ENCODE peak calls at places on chromosome 9, in nine cellular contexts. K is activated effector memory CD4-positive, alpha-beta T cell treated with Interleukin-2 at 50 U/mL for 16 hours; U is neural progenitor cell; A is SW 1271; E is activated CD4-positive, alpha-beta T cell treated with anti-CD3 and anti-CD28 coated beads, Interleukin-2, amount 50 U/mL, for 1 hour; S is AG09309; N is lower leg skin; R is SK-N-MC; V is Right ventricle myocardium superior. C is an unnamed sample.

GRCh38 chr9:3028535-3028934 is 184.6 kb upstream of the PUM3 start:
- DNase-seq in K (no peak), A (no peak), V (no peak), E (no peak), U (no peak), N (no peak), S (no peak), R (no peak), C (no peak)

GRCh38 chr9:14313951-14314423 is at the start of gene NFIB:
- DNase-seq in A (no peak), S (no peak), E (no peak), K (no peak), N (peak), U (peak), R (no peak), V (peak), C (no peak)

GRCh38 chr9:137482094-137482781 is 23.1 kb upstream of the NSMF start:
- DNase-seq in V (peak), N (peak), R (no peak), A (no peak), K (no peak), U (no peak), S (peak), E (no peak), C (no peak)

GRCh38 chr9:5626727-5627634 is 1.9 kb upstream of the RIC1 start:
- DNase-seq in V (peak), S (peak), R (peak), E (peak), N (no peak), U (no peak), A (no peak), K (peak), C (peak)

GRCh38 chr9:114078021-114078780 is at the start of gene AMBP:
- DNase-seq in U (no peak), N (no peak), V (no peak), E (no peak), S (no peak), R (no peak), A (no peak), K (no peak), C (no peak)

GRCh38 chr9:23851024-23851629 is 25.1 kb upstream of the ELAVL2 start:
- DNase-seq in K (no peak), V (peak), S (no peak), E (no peak), U (peak), N (no peak), A (no peak), R (no peak), C (no peak)

GRCh38 chr9:126398403-126399058 is 71.9 kb downstream of the MVB12B start:
- DNase-seq in K (peak), N (peak), V (peak), S (no peak), A (no peak), E (peak), R (no peak), U (peak), C (no peak)

GRCh38 chr9:129902735-129903134 is 67.5 kb downstream of the USP20 start:
- DNase-seq in E (no peak), U (no peak), K (no peak), A (no peak), S (no peak), R (no peak), V (no peak), N (no peak), C (no peak)

GRCh38 chr9:33350310-33350709 is 52.1 kb downstream of the AQP7 start:
- DNase-seq in U (no peak), N (no peak), K (no peak), E (no peak), V (no peak), A (no peak), S (peak), R (no peak), C (no peak)

GRCh38 chr9:1490341-1491115 is 440.4 kb downstream of the DMRT2 start:
- DNase-seq in E (no peak), R (no peak), V (no peak), N (no peak), K (no peak), A (no peak), S (no peak), U (no peak), C (no peak)

GRCh38 chr9:91724068-91724440 is 226.0 kb downstream of the ROR2 start:
- DNase-seq in A (no peak), E (no peak), V (no peak), K (no peak), N (peak), U (no peak), S (no peak), R (no peak), C (no peak)

GRCh38 chr9:35756743-35757526 is 2.9 kb upstream of the MSMP start:
- DNase-seq in K (peak), R (no peak), E (peak), U (peak), A (no peak), S (no peak), V (peak), N (peak), C (peak)

GRCh38 chr9:5438301-5439162 is 807 bp upstream of the PLGRKT start:
- DNase-seq in K (peak), V (no peak), N (no peak), E (peak), R (no peak), S (peak), U (no peak), A (no peak), C (no peak)

GRCh38 chr9:121529237-121529987 is 29.8 kb upstream of the GGTA1 start:
- DNase-seq in N (peak), A (no peak), V (peak), K (no peak), R (no peak), U (no peak), E (no peak), S (peak), C (no peak)

GRCh38 chr9:95057121-95057520 is 260.4 kb downstream of the FANCC start:
- DNase-seq in K (no peak), A (no peak), S (no peak), U (no peak), V (no peak), R (no peak), E (no peak), N (no peak), C (no peak)

GRCh38 chr9:71587576-71588362 is 180.5 kb downstream of the CEMIP2 start:
- DNase-seq in R (no peak), N (no peak), A (no peak), K (no peak), E (no peak), U (no peak), S (no peak), V (no peak), C (peak)

GRCh38 chr9:127202461-127203139 is 62.0 kb upstream of the GARNL3 start:
- DNase-seq in E (no peak), A (no peak), S (no peak), N (no peak), U (no peak), K (no peak), R (no peak), V (no peak), C (no peak)

C was measured in Jurkat, Clone E6-1.